ENCODE peak calls at places on chromosomes 11 and 22, in five cellular contexts. N is mammary epithelial cell, E is psoas muscle, O is heart right ventricle, U is upper lobe of left lung. K is an unnamed sample.

GRCh38 chr11:33877029-33877428 is 14.8 kb downstream of the LMO2 start:
- DNase-seq in N (no peak), E (no peak), O (no peak), U (no peak), K (no peak)

GRCh38 chr11:106724293-106724892 is 293.9 kb downstream of the GUCY1A2 start:
- DNase-seq in N (no peak), E (no peak), O (no peak), U (no peak), K (no peak)

GRCh38 chr11:1548221-1549070 is 23.6 kb downstream of the DUSP8 start:
- DNase-seq in N (peak; percentile 35), E (peak; percentile 89), O (peak; percentile 72), U (peak; percentile 88), K (no peak)

GRCh38 chr11:113896156-113896879 is 8.3 kb upstream of the HTR3B start:
- DNase-seq in N (no peak), E (no peak), O (no peak), U (no peak), K (no peak)

GRCh38 chr11:20004856-20005255 is 155.4 kb downstream of the DBX1 start:
- DNase-seq in N (no peak), E (no peak), O (no peak), U (no peak), K (no peak)

GRCh38 chr22:27213766-27214581 is 556.6 kb downstream of the MIAT start:
- DNase-seq in N (no peak), E (peak; percentile 89), O (peak; percentile 70), U (peak; percentile 29), K (no peak)

GRCh38 chr22:39185601-39186012 is 33.1 kb upstream of the CBX7 start:
- DNase-seq in N (peak; percentile 41), E (peak; percentile 83), O (peak; percentile 80), U (peak; percentile 85), K (peak; percentile 81)

GRCh38 chr22:32475428-32476010 is 908 bp downstream of the FBXO7 start:
- DNase-seq in N (no peak), E (no peak), O (peak; percentile 23), U (peak; percentile 41), K (no peak)

GRCh38 chr22:28882878-28883656 is at the start of gene ZNRF3:
- DNase-seq in N (peak; percentile 89), E (peak; percentile 96), O (peak; percentile 93), U (peak; percentile 98), K (peak; percentile 95)

GRCh38 chr11:119266517-119267255 is 50.2 kb downstream of the MCAM start:
- DNase-seq in N (peak; percentile 3), E (no peak), O (no peak), U (no peak), K (no peak)

GRCh38 chr22:50059185-50059880 is 1.2 kb upstream of the TTLL8 start:
- DNase-seq in N (no peak), E (no peak), O (no peak), U (no peak), K (no peak)
- TF ChIP-seq CTCF in N (no peak), E (no peak), O (peak; percentile 20), U (no peak), K (no peak)

GRCh38 chr22:30565341-30565740 is 9.1 kb downstream of the GAL3ST1 start:
- DNase-seq in N (no peak), E (no peak), O (no peak), U (no peak), K (no peak)
- H3K27me3 ChIP-seq in N (no peaks in the 10 kb centered on the region), E (no peaks in the 10 kb centered on the region), O (peaks cover 6% of the 10 kb centered on the region), U (no peaks in the 10 kb centered on the region), K (no peaks in the 10 kb centered on the region)

GRCh38 chr11:130980463-130980862 is 64.2 kb upstream of the SNX19 start:
- DNase-seq in N (no peak), E (no peak), O (no peak), U (no peak), K (no peak)

GRCh38 chr11:130979386-130979972 is 63.2 kb upstream of the SNX19 start:
- DNase-seq in N (peak; percentile 36), E (no peak), O (no peak), U (no peak), K (no peak)
- TF ChIP-seq CTCF in N (peak; percentile 72), E (peak; percentile 29), O (peak; percentile 59), U (no peak), K (peak; percentile 36)

DNA sequence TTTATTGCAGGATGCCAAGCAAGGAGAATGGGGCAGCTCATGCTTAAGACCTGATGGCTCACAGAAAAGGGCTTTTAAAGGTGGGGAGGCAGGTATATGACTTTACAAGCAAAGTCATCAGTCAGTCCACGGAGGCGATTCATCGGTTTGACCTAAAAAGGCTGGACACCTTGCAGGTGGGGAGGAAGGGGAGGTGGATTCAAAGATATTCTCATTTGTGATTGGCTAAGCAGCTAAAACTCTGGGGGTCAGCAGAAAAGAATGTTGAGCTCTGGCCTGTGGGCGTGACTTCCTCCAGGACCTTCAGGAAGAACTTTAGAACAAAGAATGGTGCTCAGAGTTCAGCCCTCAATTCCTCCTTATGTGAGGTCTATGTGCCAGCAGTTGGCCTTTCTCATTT is 78.3 kb upstream of the LMO1 start:
- DNase-seq in N (no peak), E (no peak), O (no peak), U (no peak), K (no peak)
- H3K27me3 ChIP-seq in N (no peaks in the 10 kb centered on the region), E (no peaks in the 10 kb centered on the region), O (peaks cover 2% of the 10 kb centered on the region), U (no peaks in the 10 kb centered on the region), K (peaks cover 5% of the 10 kb centered on the region)